ENCODE peak calls at places on chromosomes 1 and 21, in six cellular contexts. X, G, J, T, R and N are unnamed samples.

GRCh38 chr1:41100170-41100569 is 78.6 kb upstream of the SLFNL1 start:
- DNase-seq in X (no peak), G (no peak), J (no peak), T (no peak), R (no peak), N (no peak)

GRCh38 chr1:154316704-154317103 is 4.2 kb upstream of the AQP10 start:
- DNase-seq in X (no peak), G (no peak), J (no peak), T (no peak), R (no peak), N (no peak)

GRCh38 chr1:117632269-117633067 is 26.6 kb downstream of the TENT5C start:
- DNase-seq in X (no peak), G (no peak), J (no peak), T (no peak), R (no peak), N (no peak)

GRCh38 chr1:154925335-154926170 is 11.0 kb downstream of the PMVK start:
- DNase-seq in X (no peak), G (no peak), J (no peak), T (peak; percentile 48), R (no peak), N (no peak)

GRCh38 chr1:222525956-222526355 is 21.9 kb downstream of the HHIPL2 start:
- DNase-seq in X (no peak), G (no peak), J (no peak), T (no peak), R (no peak), N (no peak)

GRCh38 chr1:88029142-88029541 is 654.9 kb upstream of the PKN2 start:
- DNase-seq in X (peak; percentile 1), G (peak; percentile 3), J (no peak), T (no peak), R (no peak), N (no peak)

GRCh38 chr1:11158720-11159321 is 30.3 kb upstream of the ANGPTL7 start:
- DNase-seq in X (peak; percentile 94), G (peak; percentile 19), J (peak; percentile 92), T (no peak), R (peak; percentile 96), N (peak; percentile 76)

GRCh38 chr1:182163821-182164223 is 102.3 kb upstream of the ZNF648 start:
- DNase-seq in X (no peak), G (no peak), J (no peak), T (no peak), R (no peak), N (no peak)

GRCh38 chr1:185850366-185850765 is 116.2 kb downstream of the HMCN1 start:
- DNase-seq in X (peak; percentile 57), G (no peak), J (no peak), T (no peak), R (no peak), N (peak; percentile 29)

GRCh38 chr1:201562257-201562656 is 23.3 kb downstream of the NAV1 start:
- DNase-seq in X (peak; percentile 98), G (no peak), J (peak; percentile 90), T (no peak), R (peak; percentile 91), N (peak; percentile 67)

GRCh38 chr1:212667223-212668139 is 32.2 kb downstream of the BATF3 start:
- DNase-seq in X (peak; percentile 91), G (peak; percentile 87), J (peak; percentile 95), T (no peak), R (peak; percentile 96), N (peak; percentile 91)

GRCh38 chr1:159854101-159854692 is 8.3 kb downstream of the VSIG8 start:
- DNase-seq in X (peak; percentile 80), G (peak; percentile 80), J (peak; percentile 57), T (no peak), R (peak; percentile 54), N (peak; percentile 75)

GRCh38 chr1:159756397-159756796 is 24.4 kb upstream of the DUSP23 start:
- DNase-seq in X (no peak), G (no peak), J (no peak), T (no peak), R (peak; percentile 73), N (no peak)

GRCh38 chr1:41540886-41541591 is 56.6 kb upstream of the EDN2 start:
- DNase-seq in X (peak; percentile 70), G (no peak), J (no peak), T (no peak), R (peak; percentile 51), N (peak; percentile 17)

GRCh38 chr21:32298658-32299081 is at the start of gene MRAP:
- DNase-seq in X (no peak), G (no peak), J (no peak), T (no peak), R (no peak), N (no peak)

GRCh38 chr1:72282271-72282656 is at the start of gene NEGR1:
- DNase-seq in X (peak; percentile 78), G (no peak), J (peak; percentile 78), T (no peak), R (peak; percentile 54), N (peak; percentile 80)

GRCh38 chr1:51063121-51063520 is 38.9 kb upstream of the C1orf185 start:
- DNase-seq in X (peak; percentile 95), G (peak; percentile 77), J (peak; percentile 94), T (no peak), R (peak; percentile 96), N (peak; percentile 95)

GRCh38 chr1:118914379-118915161 is 73.6 kb downstream of the TBX15 start:
- DNase-seq in X (no peak), G (peak; percentile 81), J (no peak), T (no peak), R (no peak), N (no peak)

GRCh38 chr1:30817548-30817947 is 60.0 kb upstream of the LAPTM5 start:
- DNase-seq in X (no peak), G (no peak), J (no peak), T (no peak), R (no peak), N (no peak)

GRCh38 chr1:161122967-161123366 is 5.1 kb downstream of the NIT1 start:
- DNase-seq in X (no peak), G (no peak), J (no peak), T (no peak), R (no peak), N (no peak)

GRCh38 chr1:228093050-228093906 is 9.8 kb downstream of the C1orf35 start:
- DNase-seq in X (no peak), G (no peak), J (no peak), T (no peak), R (no peak), N (no peak)

GRCh38 chr1:229674042-229674441 is 48.0 kb downstream of the URB2 start:
- DNase-seq in X (no peak), G (no peak), J (no peak), T (no peak), R (no peak), N (no peak)

GRCh38 chr1:66478116-66478515 is 55.8 kb upstream of the SGIP1 start:
- DNase-seq in X (peak; percentile 90), G (peak; percentile 2), J (peak; percentile 58), T (no peak), R (peak; percentile 81), N (peak; percentile 48)

GRCh38 chr1:67869233-67869632 is 36.0 kb upstream of the GNG12 start:
- DNase-seq in X (no peak), G (no peak), J (no peak), T (no peak), R (no peak), N (no peak)